ENCODE peak calls at places on chromosomes 5 and 9, in eight cellular contexts. C, I, P, W, Y, J, R and X are unnamed samples.

GRCh38 chr9:16509946-16510504 is 360.4 kb downstream of the BNC2 start:
- DNase-seq in P (no peak), Y (no peak), J (peak), I (peak), R (no peak), C (no peak), W (no peak), X (peak)

GRCh38 chr5:154830596-154830995 is 19.8 kb downstream of the FAXDC2 start:
- DNase-seq in I (no peak), Y (no peak), P (no peak), J (peak), R (no peak), C (no peak), W (no peak), X (no peak)

GRCh38 chr5:43400082-43400481 is 12.1 kb downstream of the CCL28 start:
- DNase-seq in C (no peak), Y (no peak), P (no peak), W (no peak), R (no peak), J (peak), I (peak), X (no peak)

GRCh38 chr9:132651259-132651658 is 18.5 kb downstream of the DDX31 start:
- DNase-seq in Y (peak), P (no peak), R (no peak), W (no peak), J (peak), I (peak), C (no peak), X (no peak)

GRCh38 chr5:99449786-99450185 is 521.0 kb upstream of the CHD1 start:
- DNase-seq in C (no peak), W (peak), R (no peak), J (peak), I (no peak), P (no peak), Y (no peak), X (no peak)

GRCh38 chr9:71096431-71097108 is 24.9 kb downstream of the TRPM3 start:
- DNase-seq in W (no peak), C (no peak), J (no peak), Y (no peak), I (no peak), P (no peak), R (no peak), X (no peak)

GRCh38 chr9:1051286-1052118 is 1.3 kb downstream of the DMRT2 start:
- DNase-seq in P (no peak), Y (peak), J (no peak), W (no peak), I (peak), C (no peak), R (no peak), X (peak)

GRCh38 chr5:157350939-157351338 is 85.0 kb downstream of the CYFIP2 start:
- DNase-seq in J (no peak), W (no peak), C (no peak), R (no peak), I (no peak), P (no peak), Y (no peak), X (peak)

GRCh38 chr9:87346061-87346665 is 151.5 kb upstream of the DAPK1 start:
- DNase-seq in C (no peak), P (no peak), R (no peak), Y (no peak), W (no peak), I (no peak), J (no peak), X (no peak)

GRCh38 chr5:27748847-27749246 is 710.5 kb upstream of the CDH9 start:
- DNase-seq in Y (no peak), R (no peak), I (no peak), W (no peak), C (no peak), J (peak), P (no peak), X (no peak)

GRCh38 chr5:160348080-160348479 is 22.3 kb downstream of the C1QTNF2 start:
- DNase-seq in I (no peak), C (no peak), J (no peak), R (no peak), Y (no peak), W (no peak), P (no peak), X (no peak)

GRCh38 chr5:111383288-111383970 is 128.9 kb downstream of the STARD4 start:
- DNase-seq in R (no peak), I (no peak), C (no peak), Y (no peak), P (no peak), J (peak), W (no peak), X (peak)

GRCh38 chr9:127450170-127450830 is 906 bp downstream of the RPL12 start:
- DNase-seq in I (peak), C (no peak), Y (no peak), R (no peak), J (peak), W (no peak), P (no peak), X (no peak)

GRCh38 chr5:16057277-16057676 is 122.3 kb downstream of the MARCHF11 start:
- DNase-seq in J (no peak), W (no peak), P (no peak), C (no peak), R (no peak), Y (no peak), I (peak), X (peak)

GRCh38 chr9:4756420-4756819 is 15.4 kb upstream of the AK3 start:
- DNase-seq in P (no peak), C (no peak), J (no peak), W (no peak), R (no peak), I (no peak), Y (no peak), X (no peak)

GRCh38 chr9:93265972-93266371 is 82.0 kb downstream of the WNK2 start:
- DNase-seq in R (no peak), P (no peak), W (no peak), J (no peak), I (no peak), Y (no peak), C (no peak), X (no peak)

GRCh38 chr9:35906923-35907699 is 1.1 kb downstream of the HRCT1 start:
- DNase-seq in I (peak), Y (peak), W (peak), R (no peak), C (no peak), P (no peak), J (peak), X (peak)

GRCh38 chr5:55694152-55694830 is 17.8 kb downstream of the SLC38A9 start:
- DNase-seq in Y (peak), C (no peak), W (no peak), R (peak), I (peak), P (no peak), J (peak), X (no peak)

GRCh38 chr5:123429993-123430392 is 6.8 kb upstream of the CEP120 start:
- DNase-seq in C (no peak), R (peak), I (peak), P (no peak), J (peak), W (no peak), Y (no peak), X (no peak)

GRCh38 chr5:180830253-180831138 is 27.9 kb upstream of the MGAT1 start:
- DNase-seq in C (peak), P (peak), I (peak), R (no peak), W (peak), J (peak), Y (peak), X (peak)

GRCh38 chr5:128084228-128085167 is 932 bp downstream of the SLC12A2 start:
- DNase-seq in C (peak), Y (peak), I (no peak), P (peak), J (peak), R (no peak), W (no peak), X (peak)

GRCh38 chr5:73370620-73371583 is 77.7 kb downstream of the FOXD1 start:
- DNase-seq in I (peak), J (peak), W (no peak), P (no peak), C (no peak), R (peak), Y (no peak), X (peak)

GRCh38 chr9:77808750-77809079 is 160.6 kb upstream of the GNA14 start:
- DNase-seq in Y (no peak), P (no peak), W (no peak), R (no peak), I (no peak), C (no peak), J (no peak), X (no peak)

GRCh38 chr5:172422255-172422654 is 32.1 kb downstream of the SH3PXD2B start:
- DNase-seq in Y (no peak), R (no peak), I (no peak), C (no peak), J (no peak), P (no peak), W (no peak), X (no peak)